ENCODE peak calls at places on chromosomes 13 and 19, in eight cellular contexts. V is AG10803; U is stimulated activated naive CD8-positive, alpha-beta T cell treated with anti-CD3 and anti-CD28 coated beads, Interleukin-15, Interleukin-2, amounts not matched to agents 100 U/mL and 50 U/mL, for 24 hours; A is OCI-LY7; F is epithelial cell of proximal tubule; L is NCI-H2029 treated with DMSO at 0.1 percent for 48 hours; E is fibroblast of lung; P is T-helper 2 cell. N is an unnamed sample.

GRCh38 chr19:46015961-46016425 is 6.9 kb downstream of the PGLYRP1 start:
- DNase-seq in A (no peak), P (peak), U (peak), F (no peak), E (no peak), V (no peak), L (no peak), N (no peak)

GRCh38 chr19:45396389-45397260 is 8.2 kb downstream of the PPP1R13L start:
- DNase-seq in E (no peak), V (no peak), L (no peak), A (no peak), P (no peak), U (no peak), F (no peak), N (peak)

GRCh38 chr13:29454931-29455481 is 140.5 kb downstream of the SLC7A1 start:
- DNase-seq in U (no peak), V (peak), P (no peak), E (peak), L (no peak), A (peak), F (no peak), N (peak)

GRCh38 chr19:38388310-38389100 is at the start of gene SPRED3:
- DNase-seq in V (peak), L (no peak), P (no peak), A (no peak), E (peak), F (no peak), U (no peak), N (peak)

GRCh38 chr19:42965204-42965603 is 28.2 kb upstream of the PSG7 start:
- DNase-seq in F (no peak), L (no peak), E (peak), P (no peak), A (no peak), V (peak), U (no peak), N (no peak)

GRCh38 chr19:18481505-18482222 is 40.2 kb downstream of the ELL start:
- DNase-seq in E (peak), A (no peak), P (no peak), L (no peak), F (no peak), V (no peak), U (peak), N (no peak)

GRCh38 chr13:43564941-43565340 is 221.8 kb downstream of the ENOX1 start:
- DNase-seq in L (no peak), V (no peak), U (no peak), F (no peak), P (no peak), A (no peak), E (no peak), N (no peak)

GRCh38 chr19:28307460-28307859 is 905.5 kb downstream of the UQCRFS1 start:
- DNase-seq in P (no peak), U (no peak), V (peak), E (peak), A (no peak), F (no peak), L (no peak), N (no peak)

GRCh38 chr19:19650331-19650730 is 6.9 kb upstream of the GMIP start:
- DNase-seq in E (no peak), L (no peak), F (no peak), A (no peak), P (no peak), V (no peak), U (no peak), N (no peak)

GRCh38 chr19:48113190-48113917 is 2.7 kb upstream of the PLA2G4C start:
- DNase-seq in F (no peak), A (no peak), E (no peak), L (no peak), V (no peak), P (no peak), U (no peak), N (no peak)

GRCh38 chr13:101661839-101662238 is 209.4 kb downstream of the ITGBL1 start:
- DNase-seq in V (no peak), L (no peak), E (peak), A (no peak), U (no peak), F (no peak), P (no peak), N (no peak)

GRCh38 chr13:99421271-99421670 is 80.0 kb upstream of the TM9SF2 start:
- DNase-seq in F (no peak), A (no peak), P (no peak), U (no peak), E (no peak), L (no peak), V (no peak), N (no peak)

GRCh38 chr13:110284809-110285519 is 22.0 kb downstream of the COL4A1 start:
- DNase-seq in U (no peak), E (peak), L (no peak), P (no peak), F (no peak), A (no peak), V (no peak), N (no peak)

GRCh38 chr13:105774739-105775460 is 760.6 kb downstream of the EFNB2 start:
- DNase-seq in U (no peak), F (peak), V (no peak), P (no peak), A (no peak), L (no peak), E (peak), N (no peak)

GRCh38 chr13:27182844-27183497 is 11.4 kb upstream of the USP12 start:
- DNase-seq in L (no peak), U (no peak), F (peak), E (peak), A (no peak), V (peak), P (no peak), N (peak)

GRCh38 chr13:111328111-111328802 is 7.8 kb downstream of the TEX29 start:
- DNase-seq in A (no peak), U (no peak), P (no peak), F (no peak), E (no peak), L (no peak), V (no peak), N (no peak)

GRCh38 chr13:92461831-92462230 is 764.8 kb upstream of the GPC6 start:
- DNase-seq in E (no peak), U (no peak), A (no peak), F (no peak), P (no peak), L (no peak), V (no peak), N (no peak)

GRCh38 chr13:113468461-113469147 is 15.3 kb upstream of the ADPRHL1 start:
- DNase-seq in A (no peak), V (no peak), F (no peak), E (no peak), U (no peak), L (no peak), P (no peak), N (no peak)

GRCh38 chr19:50410109-50410508 is 8.6 kb upstream of the SPIB start:
- DNase-seq in U (no peak), A (no peak), F (no peak), V (no peak), L (no peak), E (no peak), P (no peak), N (no peak)

GRCh38 chr19:46926201-46927071 is 65.6 kb downstream of the ARHGAP35 start:
- DNase-seq in A (peak), L (no peak), F (no peak), P (no peak), V (no peak), E (no peak), U (no peak), N (no peak)

GRCh38 chr19:47155141-47155540 is 24.5 kb downstream of the SAE1 start:
- DNase-seq in P (no peak), L (no peak), F (no peak), E (no peak), A (no peak), V (peak), U (no peak), N (no peak)

GRCh38 chr19:9914315-9915207 is 21.8 kb downstream of the OLFM2 start:
- DNase-seq in A (peak), P (peak), F (no peak), L (peak), U (peak), V (peak), E (peak), N (peak)

N was measured in K562.